ENCODE peak calls at places on chromosome 19, in six cellular contexts. One of them, this sample, is unnamed.

GRCh38 chr19:55670280-55671053 is 4.6 kb upstream of the EPN1 start:
- DNase-seq in AG09319: no peak
- DNase-seq in uterus: no peak
- DNase-seq in IMR-90: peak; percentile 20
- DNase-seq in CD4-positive, alpha-beta T cell: no peak
- DNase-seq in NB4: peak; percentile 83
- DNase-seq in this sample: no peak

GRCh38 chr19:954672-955494 is 29.0 kb downstream of the ARID3A start:
- DNase-seq in AG09319: no peak
- DNase-seq in uterus: no peak
- DNase-seq in IMR-90: no peak
- DNase-seq in CD4-positive, alpha-beta T cell: no peak
- DNase-seq in NB4: peak; percentile 33
- DNase-seq in this sample: no peak

GRCh38 chr19:38243279-38243673 is 12.9 kb downstream of the PPP1R14A start:
- DNase-seq in AG09319: no peak
- DNase-seq in uterus: no peak
- DNase-seq in IMR-90: no peak
- DNase-seq in CD4-positive, alpha-beta T cell: no peak
- DNase-seq in NB4: no peak
- DNase-seq in this sample: no peak

GRCh38 chr19:6802336-6803035 is 30.0 kb downstream of the VAV1 start:
- DNase-seq in AG09319: no peak
- DNase-seq in uterus: no peak
- DNase-seq in IMR-90: no peak
- DNase-seq in CD4-positive, alpha-beta T cell: peak; percentile 38
- DNase-seq in NB4: peak; percentile 94
- DNase-seq in this sample: no peak

GRCh38 chr19:49441210-49441959 is at the start of gene SLC17A7:
- DNase-seq in AG09319: no peak
- DNase-seq in uterus: peak; percentile 76
- DNase-seq in IMR-90: no peak
- DNase-seq in CD4-positive, alpha-beta T cell: no peak
- DNase-seq in NB4: no peak
- DNase-seq in this sample: no peak

GRCh38 chr19:57071414-57071813 is 48.4 kb upstream of the USP29 start:
- DNase-seq in AG09319: no peak
- DNase-seq in uterus: no peak
- DNase-seq in IMR-90: no peak
- DNase-seq in CD4-positive, alpha-beta T cell: no peak
- DNase-seq in NB4: no peak
- DNase-seq in this sample: no peak

GRCh38 chr19:23957660-23958281 is 43.1 kb downstream of the ZNF726 start:
- DNase-seq in AG09319: peak; percentile 27
- DNase-seq in uterus: no peak
- DNase-seq in IMR-90: peak; percentile 82
- DNase-seq in CD4-positive, alpha-beta T cell: no peak
- DNase-seq in NB4: no peak
- DNase-seq in this sample: no peak

GRCh38 chr19:54485846-54486245 is 12.8 kb upstream of the CDC42EP5 start:
- DNase-seq in AG09319: no peak
- DNase-seq in uterus: no peak
- DNase-seq in IMR-90: no peak
- DNase-seq in CD4-positive, alpha-beta T cell: no peak
- DNase-seq in NB4: no peak
- DNase-seq in this sample: no peak

GRCh38 chr19:40613669-40614594 is 12.8 kb downstream of the LTBP4 start:
- DNase-seq in AG09319: no peak
- DNase-seq in uterus: peak; percentile 85
- DNase-seq in IMR-90: peak; percentile 72
- DNase-seq in CD4-positive, alpha-beta T cell: peak; percentile 77
- DNase-seq in NB4: no peak
- DNase-seq in this sample: no peak

GRCh38 chr19:29517412-29517811 is 8.4 kb upstream of the VSTM2B start:
- DNase-seq in AG09319: no peak
- DNase-seq in uterus: no peak
- DNase-seq in IMR-90: no peak
- DNase-seq in CD4-positive, alpha-beta T cell: no peak
- DNase-seq in NB4: no peak
- DNase-seq in this sample: no peak

GRCh38 chr19:16619456-16619855 is 8.5 kb downstream of the MED26 start:
- DNase-seq in AG09319: no peak
- DNase-seq in uterus: no peak
- DNase-seq in IMR-90: no peak
- DNase-seq in CD4-positive, alpha-beta T cell: no peak
- DNase-seq in NB4: no peak
- DNase-seq in this sample: no peak

GRCh38 chr19:29277107-29277506 is 64.2 kb upstream of the UQCRFS1 start:
- DNase-seq in AG09319: no peak
- DNase-seq in uterus: no peak
- DNase-seq in IMR-90: no peak
- DNase-seq in CD4-positive, alpha-beta T cell: peak; percentile 10
- DNase-seq in NB4: peak; percentile 87
- DNase-seq in this sample: no peak

GRCh38 chr19:46967578-46968018 is 52.0 kb upstream of the NPAS1 start:
- DNase-seq in AG09319: no peak
- DNase-seq in uterus: peak; percentile 39
- DNase-seq in IMR-90: no peak
- DNase-seq in CD4-positive, alpha-beta T cell: peak; percentile 16
- DNase-seq in NB4: no peak
- DNase-seq in this sample: no peak

GRCh38 chr19:55464039-55464668 is 397 bp downstream of the C19orf85 start:
- DNase-seq in AG09319: no peak
- DNase-seq in uterus: no peak
- DNase-seq in IMR-90: no peak
- DNase-seq in CD4-positive, alpha-beta T cell: no peak
- DNase-seq in NB4: no peak
- DNase-seq in this sample: no peak

GRCh38 chr19:18000981-18001836 is 6.8 kb upstream of the ARRDC2 start:
- DNase-seq in AG09319: no peak
- DNase-seq in uterus: peak; percentile 78
- DNase-seq in IMR-90: peak; percentile 73
- DNase-seq in CD4-positive, alpha-beta T cell: peak; percentile 95
- DNase-seq in NB4: peak; percentile 93
- DNase-seq in this sample: no peak

GRCh38 chr19:12913011-12913561 is 6.0 kb downstream of the SYCE2 start:
- DNase-seq in AG09319: no peak
- DNase-seq in uterus: peak; percentile 63
- DNase-seq in IMR-90: peak; percentile 42
- DNase-seq in CD4-positive, alpha-beta T cell: no peak
- DNase-seq in NB4: no peak
- DNase-seq in this sample: peak; percentile 23

GRCh38 chr19:1471514-1472107 is 7.4 kb downstream of the C19orf25 start:
- DNase-seq in AG09319: no peak
- DNase-seq in uterus: no peak
- DNase-seq in IMR-90: no peak
- DNase-seq in CD4-positive, alpha-beta T cell: no peak
- DNase-seq in NB4: no peak
- DNase-seq in this sample: no peak

GRCh38 chr19:890831-891230 is 2.2 kb downstream of the MED16 start:
- DNase-seq in AG09319: no peak
- DNase-seq in uterus: no peak
- DNase-seq in IMR-90: no peak
- DNase-seq in CD4-positive, alpha-beta T cell: no peak
- DNase-seq in NB4: no peak
- DNase-seq in this sample: no peak

GRCh38 chr19:7842661-7843294 is 12.8 kb downstream of the EVI5L start:
- DNase-seq in AG09319: no peak
- DNase-seq in uterus: no peak
- DNase-seq in IMR-90: no peak
- DNase-seq in CD4-positive, alpha-beta T cell: no peak
- DNase-seq in NB4: no peak
- DNase-seq in this sample: no peak

GRCh38 chr19:20256606-20257005 is 89.6 kb downstream of the ZNF486 start:
- DNase-seq in AG09319: no peak
- DNase-seq in uterus: no peak
- DNase-seq in IMR-90: no peak
- DNase-seq in CD4-positive, alpha-beta T cell: no peak
- DNase-seq in NB4: no peak
- DNase-seq in this sample: no peak

GRCh38 chr19:16497042-16497441 is 848 bp downstream of the C19orf44 start:
- DNase-seq in AG09319: no peak
- DNase-seq in uterus: no peak
- DNase-seq in IMR-90: no peak
- DNase-seq in CD4-positive, alpha-beta T cell: no peak
- DNase-seq in NB4: no peak
- DNase-seq in this sample: no peak

GRCh38 chr19:4488496-4488895 is 16.4 kb downstream of the HDGFL2 start:
- DNase-seq in AG09319: no peak
- DNase-seq in uterus: no peak
- DNase-seq in IMR-90: no peak
- DNase-seq in CD4-positive, alpha-beta T cell: no peak
- DNase-seq in NB4: no peak
- DNase-seq in this sample: no peak

GRCh38 chr19:46232468-46232867 is 2.9 kb downstream of the IGFL1 start:
- DNase-seq in AG09319: no peak
- DNase-seq in uterus: no peak
- DNase-seq in IMR-90: no peak
- DNase-seq in CD4-positive, alpha-beta T cell: no peak
- DNase-seq in NB4: no peak
- DNase-seq in this sample: no peak

GRCh38 chr19:1040476-1041271 is 767 bp downstream of the ABCA7 start:
- DNase-seq in AG09319: peak; percentile 87
- DNase-seq in uterus: peak; percentile 76
- DNase-seq in IMR-90: peak; percentile 93
- DNase-seq in CD4-positive, alpha-beta T cell: peak; percentile 89
- DNase-seq in NB4: peak; percentile 79
- DNase-seq in this sample: peak; percentile 85

GRCh38 chr19:52296773-52297600 is at the start of gene ZNF480:
- DNase-seq in AG09319: peak; percentile 46
- DNase-seq in uterus: peak; percentile 77
- DNase-seq in IMR-90: peak; percentile 73
- DNase-seq in CD4-positive, alpha-beta T cell: peak; percentile 85
- DNase-seq in NB4: peak; percentile 78
- DNase-seq in this sample: peak; percentile 52
- TF ChIP-seq CTCF in AG09319: peak; percentile 12
- TF ChIP-seq CTCF in uterus: no peak
- TF ChIP-seq CTCF in IMR-90: peak; percentile 13
- TF ChIP-seq CTCF in CD4-positive, alpha-beta T cell: no peak
- TF ChIP-seq CTCF in NB4: no peak
- TF ChIP-seq CTCF in this sample: peak; percentile 21

DNA sequence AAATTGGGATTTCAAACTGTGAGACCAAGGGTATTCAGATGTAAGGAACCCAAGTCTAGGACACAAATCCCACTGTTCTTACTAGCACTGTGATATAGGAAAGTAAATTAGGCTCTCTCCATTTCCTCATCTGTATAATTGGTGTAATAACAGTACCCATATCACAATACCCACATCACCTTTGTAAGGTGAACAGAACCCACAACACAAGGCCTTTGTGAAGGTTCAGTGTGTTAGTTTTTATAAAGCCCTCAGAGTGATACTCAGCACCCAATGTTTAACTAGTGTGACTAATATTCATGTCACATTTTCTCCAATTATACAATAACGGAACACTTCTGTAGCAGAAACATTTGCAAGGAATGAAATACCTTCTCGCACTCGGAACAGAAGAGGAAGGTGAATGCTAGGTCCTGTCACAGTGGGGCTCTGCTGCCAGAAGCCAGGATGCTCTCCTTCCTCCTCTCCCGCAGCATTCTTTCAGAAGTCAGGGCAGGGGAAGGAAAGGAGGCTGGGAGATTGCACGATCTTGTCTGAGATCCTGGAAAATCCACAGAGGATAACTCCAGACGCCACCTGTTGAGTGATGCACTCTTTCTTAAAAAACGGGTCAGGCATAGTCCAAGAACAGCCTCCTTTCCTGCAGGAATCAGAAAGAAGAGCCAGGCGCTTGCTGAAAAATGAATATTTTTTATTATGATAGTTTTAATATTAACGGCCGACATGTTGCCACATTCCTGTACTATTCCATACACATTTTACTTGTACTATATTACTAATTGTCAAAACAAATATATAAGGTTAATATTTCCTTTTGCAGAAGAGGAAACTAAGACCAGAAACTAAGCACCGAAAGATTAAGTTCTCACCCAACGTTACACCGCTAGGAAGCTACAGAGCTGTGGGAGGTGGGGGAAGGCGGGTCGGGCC is 762 bp downstream of the ZNF45 start:
- DNase-seq in AG09319: no peak
- DNase-seq in uterus: no peak
- DNase-seq in IMR-90: peak; percentile 10
- DNase-seq in CD4-positive, alpha-beta T cell: no peak
- DNase-seq in NB4: peak; percentile 11
- DNase-seq in this sample: no peak
- TF ChIP-seq CTCF in AG09319: peak; percentile 27
- TF ChIP-seq CTCF in uterus: no peak
- TF ChIP-seq CTCF in IMR-90: peak; percentile 15
- TF ChIP-seq CTCF in CD4-positive, alpha-beta T cell: no peak
- TF ChIP-seq CTCF in NB4: no peak
- TF ChIP-seq CTCF in this sample: peak; percentile 11

DNA sequence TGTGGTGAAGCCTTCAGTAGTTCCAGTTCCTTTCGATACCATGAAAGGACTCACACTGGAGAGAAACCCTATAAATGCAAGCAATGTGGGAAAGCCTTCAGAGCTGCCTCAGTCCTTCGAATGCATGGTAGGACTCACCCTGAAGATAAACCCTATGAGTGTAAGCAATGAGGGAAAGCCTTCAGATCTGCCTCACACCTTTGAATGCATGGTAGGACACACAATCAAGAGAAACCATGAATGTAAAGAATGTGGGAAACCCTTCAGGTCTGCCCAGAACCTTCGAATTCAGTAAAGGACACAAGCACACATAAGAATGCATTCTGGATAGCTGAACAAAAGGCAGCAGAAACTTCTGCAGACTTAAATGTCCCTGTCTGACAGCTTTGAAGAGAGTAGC is 18.3 kb downstream of the ZNF69 start:
- DNase-seq in AG09319: no peak
- DNase-seq in uterus: no peak
- DNase-seq in IMR-90: no peak
- DNase-seq in CD4-positive, alpha-beta T cell: no peak
- DNase-seq in NB4: no peak
- DNase-seq in this sample: no peak
- TF ChIP-seq CTCF in AG09319: no peak
- TF ChIP-seq CTCF in uterus: no peak
- TF ChIP-seq CTCF in IMR-90: no peak
- TF ChIP-seq CTCF in CD4-positive, alpha-beta T cell: no peak
- TF ChIP-seq CTCF in NB4: no peak
- TF ChIP-seq CTCF in this sample: no peak

GRCh38 chr19:3057275-3057714 is 5.0 kb downstream of the TLE5 start:
- DNase-seq in AG09319: no peak
- DNase-seq in uterus: peak; percentile 93
- DNase-seq in IMR-90: no peak
- DNase-seq in CD4-positive, alpha-beta T cell: no peak
- DNase-seq in NB4: no peak
- DNase-seq in this sample: no peak
- TF ChIP-seq CTCF in AG09319: no peak
- TF ChIP-seq CTCF in uterus: peak; percentile 26
- TF ChIP-seq CTCF in IMR-90: no peak
- TF ChIP-seq CTCF in CD4-positive, alpha-beta T cell: no peak
- TF ChIP-seq CTCF in NB4: no peak
- TF ChIP-seq CTCF in this sample: no peak

This sample was measured in retinal pigment epithelial cell.